ENCODE peak calls at places on chromosomes 12 and 14, in six cellular contexts. M is WERI-Rb-1, S is glutamatergic neuron, T is cardiac fibroblast, B is activated T-cell treated with anti-CD3 and anti-CD28 coated beads for 48 hours, R is heart left ventricle. H is an unnamed sample.

GRCh38 chr12:111775205-111776193 is 8.8 kb downstream of the ALDH2 start:
- DNase-seq in M (no peak), S (no peak), T (peak; percentile 97), B (no peak), R (peak; percentile 88), H (peak; percentile 88)

GRCh38 chr12:122421263-122421814 is 1.1 kb downstream of the CLIP1 start:
- DNase-seq in M (peak; percentile 31), S (peak; percentile 31), T (peak; percentile 58), B (no peak), R (peak; percentile 43), H (peak; percentile 31)

GRCh38 chr12:76455582-76456345 is 103.8 kb downstream of the OSBPL8 start:
- DNase-seq in M (peak; percentile 15), S (no peak), T (peak; percentile 85), B (no peak), R (no peak), H (no peak)

GRCh38 chr14:30295980-30296379 is 263.0 kb upstream of the G2E3 start:
- DNase-seq in M (peak; percentile 29), S (no peak), T (no peak), B (no peak), R (no peak), H (no peak)

GRCh38 chr12:94225924-94226630 is 77.7 kb downstream of the PLXNC1 start:
- DNase-seq in M (no peak), S (no peak), T (no peak), B (no peak), R (no peak), H (no peak)

GRCh38 chr12:8648598-8649205 is 13.9 kb downstream of the MFAP5 start:
- DNase-seq in M (no peak), S (no peak), T (no peak), B (peak; percentile 77), R (no peak), H (no peak)

GRCh38 chr12:50528800-50529199 is 24.0 kb downstream of the DIP2B start:
- DNase-seq in M (no peak), S (no peak), T (no peak), B (no peak), R (no peak), H (no peak)

GRCh38 chr14:65412881-65413738 is 580 bp downstream of the FUT8 start:
- DNase-seq in M (peak; percentile 23), S (peak; percentile 59), T (peak; percentile 32), B (peak; percentile 21), R (no peak), H (peak; percentile 14)

GRCh38 chr12:5773550-5773949 is 171.5 kb downstream of the ANO2 start:
- DNase-seq in M (no peak), S (no peak), T (no peak), B (no peak), R (no peak), H (no peak)

GRCh38 chr14:32028599-32028998 is 48.5 kb upstream of the ARHGAP5 start:
- DNase-seq in M (no peak), S (no peak), T (no peak), B (no peak), R (no peak), H (no peak)

GRCh38 chr12:104712968-104713367 is 245.1 kb downstream of the SLC41A2 start:
- DNase-seq in M (no peak), S (no peak), T (no peak), B (no peak), R (no peak), H (no peak)

GRCh38 chr12:130880411-130880885 is 8.6 kb downstream of the RAN start:
- DNase-seq in M (no peak), S (no peak), T (no peak), B (no peak), R (no peak), H (no peak)

GRCh38 chr12:48817957-48818830 is at the start of gene CACNB3:
- DNase-seq in M (peak; percentile 92), S (peak; percentile 95), T (peak; percentile 47), B (peak; percentile 65), R (peak; percentile 80), H (peak; percentile 78)

H was measured in left ventricle myocardium inferior.